ENCODE peak calls at places on chromosomes 7 and 10, in ten cellular contexts. G, J, F, A, S, Y, E, T, Z and V are unnamed samples.

GRCh38 chr10:122689146-122689807 is 10.4 kb downstream of the C10orf120 start:
- DNase-seq in F (no peak), Y (no peak), J (no peak), S (no peak), G (no peak), Z (no peak), E (no peak), T (no peak), A (no peak), V (no peak)

GRCh38 chr7:130598056-130598455 is 70.5 kb downstream of the COPG2 start:
- DNase-seq in S (no peak), G (no peak), E (no peak), Z (no peak), F (no peak), A (no peak), J (no peak), Y (no peak), T (no peak), V (no peak)

GRCh38 chr10:129339191-129339590 is 127.8 kb upstream of the MGMT start:
- DNase-seq in T (no peak), F (no peak), E (no peak), G (no peak), S (no peak), A (no peak), J (no peak), Y (no peak), Z (no peak), V (no peak)

GRCh38 chr7:159040146-159040545 is 104.5 kb downstream of the VIPR2 start:
- DNase-seq in A (no peak), S (no peak), Z (no peak), G (no peak), Y (no peak), T (no peak), E (peak; percentile 17), F (no peak), J (peak; percentile 60), V (no peak)

GRCh38 chr7:13880789-13881188 is 108.7 kb downstream of the ETV1 start:
- DNase-seq in G (no peak), Z (no peak), Y (no peak), F (peak; percentile 82), J (no peak), E (no peak), A (no peak), T (no peak), S (no peak), V (no peak)

GRCh38 chr7:71191766-71192165 is 59.8 kb downstream of the GALNT17 start:
- DNase-seq in G (no peak), E (no peak), J (no peak), Z (no peak), S (no peak), A (no peak), Y (no peak), F (no peak), T (no peak), V (no peak)

GRCh38 chr10:35498693-35499092 is 106.4 kb upstream of the GJD4 start:
- DNase-seq in F (peak; percentile 5), E (no peak), Y (peak; percentile 19), A (no peak), S (no peak), Z (no peak), T (no peak), G (no peak), J (no peak), V (no peak)

GRCh38 chr7:115005942-115006341 is 84.0 kb downstream of the MDFIC start:
- DNase-seq in G (peak; percentile 47), E (no peak), Y (no peak), S (no peak), Z (peak; percentile 77), F (no peak), A (no peak), T (no peak), J (no peak), V (no peak)

GRCh38 chr10:110007701-110008517 is at the start of gene ADD3:
- DNase-seq in T (peak; percentile 74), F (peak; percentile 69), Y (peak; percentile 89), G (peak; percentile 84), S (peak; percentile 99), J (peak; percentile 97), E (peak; percentile 98), A (peak; percentile 88), Z (peak; percentile 97), V (peak; percentile 76)

GRCh38 chr7:137081694-137082093 is 213.2 kb downstream of the CHRM2 start:
- DNase-seq in F (peak; percentile 55), J (no peak), Y (no peak), A (peak; percentile 45), E (peak; percentile 41), T (no peak), Z (no peak), S (peak; percentile 46), G (no peak), V (no peak)

DNA sequence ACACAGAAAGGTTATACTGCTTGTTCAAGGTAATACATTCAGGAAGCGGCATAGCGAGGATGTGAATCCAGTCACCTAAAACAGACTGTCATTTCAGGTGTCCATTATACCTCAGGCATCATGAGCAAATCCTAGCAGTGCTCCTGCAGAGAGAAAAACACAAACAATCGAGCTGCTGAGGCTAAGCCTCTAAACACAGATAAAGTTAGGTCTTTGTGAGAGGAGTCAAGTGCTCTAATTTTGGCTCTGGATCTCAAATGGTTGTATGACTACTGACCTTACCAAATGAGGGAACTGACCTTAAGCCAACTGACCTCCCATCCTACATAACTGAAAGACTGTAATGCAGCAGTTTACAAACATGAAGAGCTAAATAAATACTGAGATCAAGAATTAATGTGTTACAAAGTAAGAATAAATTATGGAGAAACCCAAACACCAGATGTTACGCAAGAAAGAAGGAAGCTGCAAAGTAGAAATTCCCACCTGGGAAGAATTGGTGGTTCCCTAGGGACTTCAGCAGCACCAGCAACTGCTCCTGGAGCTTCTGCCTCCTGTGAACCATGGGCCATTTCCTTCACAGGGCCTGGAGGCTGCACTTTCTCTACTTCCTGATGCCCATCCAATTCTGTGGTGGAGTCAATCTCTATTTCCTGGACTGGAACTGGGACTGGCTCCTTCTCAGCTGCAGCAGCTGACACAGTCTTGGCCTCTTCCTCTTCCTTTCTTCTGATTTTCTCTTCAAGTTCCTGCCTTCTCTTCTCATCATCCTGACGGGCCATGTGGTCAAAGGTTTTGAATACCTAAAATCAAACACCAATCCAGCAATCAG is 5.8 kb downstream of the NUDCD3 start:
- DNase-seq in G (no peak), S (no peak), J (no peak), T (no peak), F (no peak), A (no peak), Y (no peak), Z (no peak), E (no peak), V (no peak)
- H3K4me1 ChIP-seq in G (no peaks in the 10 kb centered on the region), S (peaks cover 15% of the 10 kb centered on the region), J (peaks cover 25% of the 10 kb centered on the region), T (peaks cover 13% of the 10 kb centered on the region), F (peaks cover 16% of the 10 kb centered on the region), A (peaks cover 24% of the 10 kb centered on the region), Y (peaks cover 10% of the 10 kb centered on the region), Z (peaks cover 3% of the 10 kb centered on the region), E (peaks cover 11% of the 10 kb centered on the region), V (peaks cover 52% of the 10 kb centered on the region)

GRCh38 chr7:50334341-50334994 is 30.0 kb downstream of the IKZF1 start:
- DNase-seq in E (no peak), Y (no peak), J (no peak), A (no peak), T (no peak), S (no peak), Z (no peak), F (no peak), G (no peak), V (no peak)

GRCh38 chr7:50335230-50335794 is 30.8 kb downstream of the IKZF1 start:
- DNase-seq in E (no peak), G (no peak), T (no peak), S (no peak), Y (no peak), F (no peak), J (no peak), Z (no peak), A (no peak), V (no peak)

GRCh38 chr7:50333266-50333665 is 28.8 kb downstream of the IKZF1 start:
- DNase-seq in T (no peak), A (no peak), Y (no peak), G (no peak), F (no peak), S (no peak), E (no peak), J (no peak), Z (no peak), V (no peak)

GRCh38 chr7:50336909-50337703 is 32.6 kb downstream of the IKZF1 start:
- DNase-seq in J (no peak), T (no peak), E (no peak), S (no peak), Y (no peak), F (no peak), G (no peak), A (no peak), Z (no peak), V (no peak)

DNA sequence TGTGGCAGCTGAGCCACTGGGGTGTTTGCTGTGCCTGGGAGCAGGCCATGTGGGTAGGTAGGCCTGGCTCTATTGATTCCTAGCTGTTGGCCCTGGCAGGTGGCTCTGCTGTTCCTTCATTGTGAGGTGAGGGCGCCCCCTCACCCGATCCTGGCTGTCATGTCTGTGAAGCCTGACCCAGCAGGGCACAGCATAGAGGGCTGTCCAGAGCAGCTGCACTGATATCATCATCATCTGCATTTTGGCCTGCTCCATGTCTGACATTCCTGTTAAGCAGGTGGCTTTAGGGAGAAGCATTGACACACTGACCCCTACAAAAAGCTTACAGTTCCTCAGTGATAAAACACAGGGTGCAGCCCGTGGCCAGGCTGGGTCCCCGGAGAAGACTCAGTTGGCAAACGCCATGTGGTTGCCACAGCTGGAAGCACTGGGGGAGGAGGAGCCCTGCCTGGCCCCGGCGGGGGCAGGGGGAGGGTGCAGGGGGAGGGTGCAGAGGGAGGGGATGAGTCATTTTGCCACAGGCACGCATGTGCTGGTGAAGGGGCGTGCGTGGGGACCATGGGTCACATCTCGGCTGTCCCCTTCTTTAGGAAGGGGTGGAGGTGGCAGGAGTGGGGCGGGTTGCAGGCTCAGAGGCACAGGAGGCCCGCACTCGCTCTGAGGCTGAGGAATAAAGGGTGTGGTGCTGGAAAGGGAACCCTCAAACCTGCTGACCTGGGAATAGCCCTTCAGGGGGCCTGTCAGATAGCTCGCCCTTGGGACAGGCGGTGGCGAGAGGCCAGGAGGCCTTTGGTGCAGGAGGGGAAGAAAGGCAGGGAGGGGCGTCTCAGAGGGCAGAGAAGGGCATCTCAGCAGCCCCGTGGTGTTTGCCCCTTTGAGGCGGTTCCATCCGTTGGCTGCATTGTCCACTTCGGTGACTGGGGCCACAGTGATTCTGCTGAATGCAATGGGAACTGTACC is 31.6 kb downstream of the IKZF1 start:
- DNase-seq in A (no peak), T (no peak), Y (no peak), J (no peak), E (no peak), G (no peak), S (peak; percentile 83), F (no peak), Z (no peak), V (no peak)
- H3K4me1 ChIP-seq in A (no peaks in the 10 kb centered on the region), T (no peaks in the 10 kb centered on the region), Y (peaks cover 50% of the 10 kb centered on the region), J (no peaks in the 10 kb centered on the region), E (no peaks in the 10 kb centered on the region), G (peaks cover 3% of the 10 kb centered on the region), S (no peaks in the 10 kb centered on the region), F (no peaks in the 10 kb centered on the region), Z (no peaks in the 10 kb centered on the region), V (peaks cover 4% of the 10 kb centered on the region)

GRCh38 chr10:84337199-84337598 is 8.8 kb downstream of the CCSER2 start:
- DNase-seq in J (no peak), T (no peak), G (no peak), A (no peak), E (no peak), F (peak; percentile 62), S (no peak), Y (no peak), Z (no peak), V (no peak)
- H3K4me1 ChIP-seq in J (peaks cover 3% of the 10 kb centered on the region), T (peaks cover 10% of the 10 kb centered on the region), G (peaks cover 7% of the 10 kb centered on the region), A (peaks cover 36% of the 10 kb centered on the region), E (peaks cover 18% of the 10 kb centered on the region), F (peaks cover 25% of the 10 kb centered on the region), S (no peaks in the 10 kb centered on the region), Y (peaks cover 5% of the 10 kb centered on the region), Z (peaks cover 14% of the 10 kb centered on the region), V (no peaks in the 10 kb centered on the region)

GRCh38 chr10:11824376-11824775 is 1.2 kb downstream of the PROSER2 start:
- DNase-seq in F (peak; percentile 23), S (no peak), Y (no peak), J (no peak), T (no peak), A (no peak), G (no peak), E (no peak), Z (no peak), V (no peak)
- H3K4me1 ChIP-seq in F (peaks cover 18% of the 10 kb centered on the region), S (no peaks in the 10 kb centered on the region), Y (no peaks in the 10 kb centered on the region), J (no peaks in the 10 kb centered on the region), T (peaks cover 34% of the 10 kb centered on the region), A (no peaks in the 10 kb centered on the region), G (peaks cover 3% of the 10 kb centered on the region), E (no peaks in the 10 kb centered on the region), Z (peaks cover 4% of the 10 kb centered on the region), V (peaks cover 52% of the 10 kb centered on the region)